ENCODE peak calls at places on chromosomes 16 and 17, in four cellular contexts. One of them, this sample, is unnamed. For H3K4me1, the result is how much of the 10 kb centered on the place peaks cover.

GRCh38 chr16:87226926-87227650 is 90.1 kb downstream of the C16orf95 start:
- DNase-seq in H9: no peak
- DNase-seq in stomach: no peak
- DNase-seq in CD8-positive, alpha-beta memory T cell: no peak
- DNase-seq in this sample: no peak

GRCh38 chr17:74201250-74201649 is 2.2 kb upstream of the RPL38 start:
- DNase-seq in H9: no peak
- DNase-seq in stomach: no peak
- DNase-seq in CD8-positive, alpha-beta memory T cell: no peak
- DNase-seq in this sample: no peak

GRCh38 chr17:63534816-63535455 is 11.8 kb downstream of the KCNH6 start:
- DNase-seq in H9: no peak
- DNase-seq in stomach: no peak
- DNase-seq in CD8-positive, alpha-beta memory T cell: no peak
- DNase-seq in this sample: no peak

GRCh38 chr16:79047337-79047736 is 553.2 kb downstream of the MAF start:
- DNase-seq in H9: no peak
- DNase-seq in stomach: no peak
- DNase-seq in CD8-positive, alpha-beta memory T cell: no peak
- DNase-seq in this sample: peak

GRCh38 chr17:18889658-18890057 is 31.7 kb downstream of the PRPSAP2 start:
- DNase-seq in H9: no peak
- DNase-seq in stomach: no peak
- DNase-seq in CD8-positive, alpha-beta memory T cell: no peak
- DNase-seq in this sample: no peak

GRCh38 chr17:19447085-19447583 is 36.1 kb downstream of the RNF112 start:
- DNase-seq in H9: peak
- DNase-seq in stomach: peak
- DNase-seq in CD8-positive, alpha-beta memory T cell: peak
- DNase-seq in this sample: peak

GRCh38 chr16:10206215-10206614 is 24.0 kb upstream of the GRIN2A start:
- DNase-seq in H9: no peak
- DNase-seq in stomach: no peak
- DNase-seq in CD8-positive, alpha-beta memory T cell: no peak
- DNase-seq in this sample: no peak

GRCh38 chr17:8056232-8056975 is 17.5 kb downstream of the ALOX15B start:
- DNase-seq in H9: no peak
- DNase-seq in stomach: peak
- DNase-seq in CD8-positive, alpha-beta memory T cell: no peak
- DNase-seq in this sample: no peak

GRCh38 chr17:31431795-31432658 is 40.6 kb downstream of the RAB11FIP4 start:
- DNase-seq in H9: peak
- DNase-seq in stomach: no peak
- DNase-seq in CD8-positive, alpha-beta memory T cell: no peak
- DNase-seq in this sample: no peak

GRCh38 chr17:10111907-10112452 is 86.4 kb downstream of the GAS7 start:
- DNase-seq in H9: no peak
- DNase-seq in stomach: no peak
- DNase-seq in CD8-positive, alpha-beta memory T cell: no peak
- DNase-seq in this sample: no peak

GRCh38 chr16:65373095-65373494 is 251.2 kb upstream of the CDH11 start:
- DNase-seq in H9: no peak
- DNase-seq in stomach: no peak
- DNase-seq in CD8-positive, alpha-beta memory T cell: no peak
- DNase-seq in this sample: no peak

GRCh38 chr17:42407289-42407836 is 15.7 kb downstream of the CAVIN1 start:
- DNase-seq in H9: peak
- DNase-seq in stomach: peak
- DNase-seq in CD8-positive, alpha-beta memory T cell: peak
- DNase-seq in this sample: peak

GRCh38 chr17:80968602-80969029 is 23.0 kb upstream of the CHMP6 start:
- DNase-seq in H9: no peak
- DNase-seq in stomach: no peak
- DNase-seq in CD8-positive, alpha-beta memory T cell: no peak
- DNase-seq in this sample: no peak

GRCh38 chr16:4611337-4612023 is 3.2 kb downstream of the UBALD1 start:
- DNase-seq in H9: no peak
- DNase-seq in stomach: no peak
- DNase-seq in CD8-positive, alpha-beta memory T cell: no peak
- DNase-seq in this sample: no peak

GRCh38 chr17:17841620-17842025 is 4.8 kb upstream of the SREBF1 start:
- DNase-seq in H9: peak
- DNase-seq in stomach: peak
- DNase-seq in CD8-positive, alpha-beta memory T cell: no peak
- DNase-seq in this sample: no peak

GRCh38 chr16:70602831-70603230 is 43.5 kb upstream of the IL34 start:
- DNase-seq in H9: no peak
- DNase-seq in stomach: no peak
- DNase-seq in CD8-positive, alpha-beta memory T cell: no peak
- DNase-seq in this sample: no peak

GRCh38 chr17:78344666-78345065 is 15.2 kb downstream of the SOCS3 start:
- DNase-seq in H9: peak
- DNase-seq in stomach: no peak
- DNase-seq in CD8-positive, alpha-beta memory T cell: no peak
- DNase-seq in this sample: no peak

GRCh38 chr17:78342438-78343098 is 17.3 kb downstream of the SOCS3 start:
- DNase-seq in H9: peak
- DNase-seq in stomach: no peak
- DNase-seq in CD8-positive, alpha-beta memory T cell: no peak
- DNase-seq in this sample: no peak

GRCh38 chr17:78345172-78345571 is 14.7 kb downstream of the SOCS3 start:
- DNase-seq in H9: peak
- DNase-seq in stomach: no peak
- DNase-seq in CD8-positive, alpha-beta memory T cell: no peak
- DNase-seq in this sample: no peak

GRCh38 chr17:78343099-78343432 is 16.8 kb downstream of the SOCS3 start:
- DNase-seq in H9: peak
- DNase-seq in stomach: peak
- DNase-seq in CD8-positive, alpha-beta memory T cell: no peak
- DNase-seq in this sample: no peak

GRCh38 chr17:78343433-78344201 is 16.3 kb downstream of the SOCS3 start:
- DNase-seq in H9: peak
- DNase-seq in stomach: peak
- DNase-seq in CD8-positive, alpha-beta memory T cell: peak
- DNase-seq in this sample: peak
- H3K4me1 ChIP-seq in H9: under half
- H3K4me1 ChIP-seq in stomach: half or more
- H3K4me1 ChIP-seq in CD8-positive, alpha-beta memory T cell: half or more
- H3K4me1 ChIP-seq in this sample: under half

DNA sequence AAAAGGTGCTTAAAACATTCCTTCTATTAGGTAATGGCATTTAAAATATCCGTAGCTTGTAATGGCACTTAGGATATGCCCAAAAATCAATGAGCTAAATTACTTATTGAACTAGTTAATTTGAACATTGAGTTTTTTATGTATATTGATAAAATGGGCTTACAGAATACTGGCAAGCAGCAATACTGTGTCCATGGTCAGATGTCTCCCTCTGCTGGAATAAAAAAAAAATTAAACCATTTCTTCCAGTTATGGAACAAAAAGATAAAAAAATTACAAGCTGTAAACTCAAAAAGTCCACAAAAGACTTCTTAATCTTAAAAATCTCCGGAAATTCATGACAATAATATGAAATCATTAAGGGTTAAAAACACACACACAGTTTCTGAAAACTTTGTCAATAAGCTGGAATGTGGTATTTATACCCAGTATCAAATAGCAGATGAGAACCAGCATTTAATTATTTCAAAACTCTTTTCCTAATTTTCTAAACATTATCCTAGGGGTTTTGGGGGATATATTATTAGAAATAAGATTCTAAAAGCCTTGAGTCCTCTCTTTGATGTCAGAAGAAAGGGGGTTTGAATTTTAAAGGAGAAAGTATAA is 21.5 kb upstream of the PSMD7 start:
- DNase-seq in H9: no peak
- DNase-seq in stomach: no peak
- DNase-seq in CD8-positive, alpha-beta memory T cell: no peak
- DNase-seq in this sample: no peak
- H3K4me1 ChIP-seq in H9: under half
- H3K4me1 ChIP-seq in stomach: under half
- H3K4me1 ChIP-seq in CD8-positive, alpha-beta memory T cell: under half
- H3K4me1 ChIP-seq in this sample: under half

GRCh38 chr17:50953831-50954601 is 87.9 kb upstream of the TOB1 start:
- DNase-seq in H9: peak
- DNase-seq in stomach: no peak
- DNase-seq in CD8-positive, alpha-beta memory T cell: no peak
- DNase-seq in this sample: peak

GRCh38 chr17:50955667-50956120 is 89.5 kb upstream of the TOB1 start:
- DNase-seq in H9: no peak
- DNase-seq in stomach: no peak
- DNase-seq in CD8-positive, alpha-beta memory T cell: no peak
- DNase-seq in this sample: no peak

GRCh38 chr17:50954641-50955121 is 88.5 kb upstream of the TOB1 start:
- DNase-seq in H9: no peak
- DNase-seq in stomach: no peak
- DNase-seq in CD8-positive, alpha-beta memory T cell: no peak
- DNase-seq in this sample: no peak

GRCh38 chr17:50956409-50956749 is 90.2 kb upstream of the TOB1 start:
- DNase-seq in H9: no peak
- DNase-seq in stomach: no peak
- DNase-seq in CD8-positive, alpha-beta memory T cell: no peak
- DNase-seq in this sample: no peak

GRCh38 chr17:50955160-50955559 is 89.0 kb upstream of the TOB1 start:
- DNase-seq in H9: peak
- DNase-seq in stomach: no peak
- DNase-seq in CD8-positive, alpha-beta memory T cell: no peak
- DNase-seq in this sample: no peak
- H3K4me1 ChIP-seq in H9: under half
- H3K4me1 ChIP-seq in stomach: under half
- H3K4me1 ChIP-seq in CD8-positive, alpha-beta memory T cell: under half
- H3K4me1 ChIP-seq in this sample: under half

DNA sequence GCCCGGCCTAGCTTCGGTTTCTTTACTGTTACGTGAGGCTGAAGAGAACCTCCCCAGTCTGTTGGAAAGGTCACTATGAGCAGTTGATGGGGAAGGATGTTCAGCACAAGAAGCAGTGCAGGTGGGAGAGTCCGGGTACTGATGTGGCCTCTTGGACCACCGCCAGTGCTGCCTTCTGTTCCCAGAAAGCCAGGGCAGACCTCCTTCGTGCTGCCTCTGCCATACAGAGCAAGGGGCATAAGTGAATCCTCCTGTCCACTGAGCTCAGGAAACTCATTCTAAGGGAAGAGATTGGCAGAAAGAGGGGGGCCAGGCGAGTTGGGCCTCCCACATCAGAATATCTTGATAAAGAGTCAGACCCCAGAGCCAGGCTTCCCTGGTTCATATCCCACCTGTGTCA is 3.7 kb downstream of the PPP4C start:
- DNase-seq in H9: no peak
- DNase-seq in stomach: no peak
- DNase-seq in CD8-positive, alpha-beta memory T cell: no peak
- DNase-seq in this sample: no peak
- H3K4me1 ChIP-seq in H9: under half
- H3K4me1 ChIP-seq in stomach: under half
- H3K4me1 ChIP-seq in CD8-positive, alpha-beta memory T cell: under half
- H3K4me1 ChIP-seq in this sample: under half

GRCh38 chr16:67675999-67676398 is 9.4 kb downstream of the C16orf86 start:
- DNase-seq in H9: no peak
- DNase-seq in stomach: no peak
- DNase-seq in CD8-positive, alpha-beta memory T cell: no peak
- DNase-seq in this sample: no peak
- H3K4me1 ChIP-seq in H9: under half
- H3K4me1 ChIP-seq in stomach: under half
- H3K4me1 ChIP-seq in CD8-positive, alpha-beta memory T cell: under half
- H3K4me1 ChIP-seq in this sample: under half